ENCODE peak calls at places on chromosomes 4 and X, in five cellular contexts. J is aorta, V is lower lobe of right lung, B is fibroblast of lung, P is Peyer's patch. G is an unnamed sample.
A peak's percentile ranks its signal among the peaks of the same experiment; 100 is the strongest.

GRCh38 chr4:179040259-179040658 is 1598.0 kb upstream of the AGA start:
- DNase-seq in P (no peak), B (no peak), V (no peak), J (no peak), G (no peak)

GRCh38 chrX:97322401-97322800 is 438.7 kb downstream of the RPA4 start:
- DNase-seq in P (no peak), J (no peak), V (no peak), B (no peak), G (no peak)

GRCh38 chrX:34659575-34659974 is 2.5 kb upstream of the TMEM47 start:
- DNase-seq in B (no peak), J (no peak), V (no peak), P (no peak), G (no peak)

GRCh38 chr4:2712261-2712842 is 43.8 kb downstream of the TNIP2 start:
- DNase-seq in B (peak; percentile 14), J (no peak), P (peak; percentile 8), V (no peak), G (no peak)

GRCh38 chr4:22595684-22596083 is 79.8 kb upstream of the ADGRA3 start:
- DNase-seq in P (no peak), V (no peak), B (no peak), J (no peak), G (no peak)

GRCh38 chrX:136906921-136907510 is 26.5 kb upstream of the RBMX start:
- DNase-seq in B (no peak), P (no peak), V (no peak), J (no peak), G (peak; percentile 18)

GRCh38 chrX:69919749-69920148 is 130.0 kb downstream of the AWAT2 start:
- DNase-seq in J (no peak), B (no peak), P (no peak), V (no peak), G (no peak)

GRCh38 chr4:2837110-2837903 is 6.3 kb upstream of the ADD1 start:
- DNase-seq in B (no peak), P (no peak), J (peak; percentile 59), V (peak; percentile 43), G (no peak)

GRCh38 chrX:113929004-113929403 is 654.9 kb upstream of the HTR2C start:
- DNase-seq in V (no peak), P (no peak), B (peak; percentile 0), J (no peak), G (peak; percentile 0)

GRCh38 chr4:67723949-67724348 is 23.0 kb upstream of the UBA6 start:
- DNase-seq in V (no peak), P (no peak), J (no peak), B (no peak), G (no peak)

GRCh38 chrX:17377047-17377692 is 2.2 kb downstream of the NHS start:
- DNase-seq in V (no peak), P (peak; percentile 55), B (peak; percentile 53), J (peak; percentile 58), G (peak; percentile 13)

GRCh38 chr4:54495091-54495490 is 162.7 kb upstream of the KIT start:
- DNase-seq in P (no peak), J (no peak), V (no peak), B (no peak), G (no peak)

GRCh38 chr4:184281231-184282139 is 63.8 kb upstream of the ENPP6 start:
- DNase-seq in V (no peak), P (no peak), J (no peak), B (no peak), G (no peak)

GRCh38 chr4:180058731-180059215 is 2184.4 kb upstream of the TENM3 start:
- DNase-seq in J (no peak), B (peak; percentile 78), P (peak; percentile 82), V (peak; percentile 47), G (peak; percentile 64)

GRCh38 chr4:56048621-56049427 is 100.1 kb downstream of the CEP135 start:
- DNase-seq in B (peak; percentile 52), V (no peak), P (peak; percentile 79), J (peak; percentile 54), G (peak; percentile 59)

GRCh38 chr4:104983615-104984179 is 163.0 kb upstream of the TET2 start:
- DNase-seq in P (no peak), B (no peak), J (no peak), V (no peak), G (no peak)

GRCh38 chr4:16916719-16917337 is 18.4 kb upstream of the LDB2 start:
- DNase-seq in B (peak; percentile 20), V (no peak), J (no peak), P (no peak), G (no peak)

GRCh38 chr4:185534850-185535761 is at the start of gene PDLIM3:
- DNase-seq in J (peak; percentile 82), V (peak; percentile 64), B (no peak), P (peak; percentile 67), G (no peak)

GRCh38 chr4:107930821-107931774 is at the start of gene CYP2U1:
- DNase-seq in J (peak; percentile 93), P (peak; percentile 90), B (peak; percentile 72), V (peak; percentile 91), G (peak; percentile 80)

GRCh38 chrX:11423949-11424348 is 130.7 kb downstream of the AMELX start:
- DNase-seq in P (no peak), B (no peak), V (no peak), J (no peak), G (no peak)

GRCh38 chrX:47797084-47797483 is 39.6 kb upstream of the ZNF81 start:
- DNase-seq in J (no peak), V (no peak), B (no peak), P (no peak), G (no peak)

GRCh38 chr4:89586864-89587263 is 250.1 kb downstream of the SNCA start:
- DNase-seq in P (no peak), B (peak; percentile 67), V (no peak), J (no peak), G (no peak)

GRCh38 chr4:173852775-173853174 is 322.7 kb upstream of the HAND2 start:
- DNase-seq in P (no peak), B (no peak), J (no peak), V (no peak), G (no peak)

GRCh38 chrX:8668797-8669196 is 63.1 kb downstream of the ANOS1 start:
- DNase-seq in V (peak; percentile 51), J (no peak), B (no peak), P (no peak), G (peak; percentile 52)

GRCh38 chr4:99383833-99384392 is 31.4 kb upstream of the ADH1C start:
- DNase-seq in P (no peak), V (no peak), J (peak; percentile 56), B (peak; percentile 99), G (no peak)

GRCh38 chrX:18119856-18120255 is 100.8 kb downstream of the BEND2 start:
- DNase-seq in B (no peak), J (no peak), V (no peak), P (no peak), G (no peak)

GRCh38 chr4:146522862-146523205 is 1.1 kb upstream of the SLC10A7 start:
- DNase-seq in P (no peak), J (no peak), V (no peak), B (peak; percentile 12), G (peak; percentile 25)

GRCh38 chr4:23855912-23856605 is 33.8 kb downstream of the PPARGC1A start:
- DNase-seq in P (no peak), V (no peak), J (no peak), B (peak; percentile 79), G (no peak)

GRCh38 chr4:76690906-76691275 is 207.1 kb downstream of the SOWAHB start:
- DNase-seq in P (no peak), J (no peak), V (no peak), B (peak; percentile 57), G (peak; percentile 57)

GRCh38 chr4:169252339-169253086 is 18.2 kb downstream of the SH3RF1 start:
- DNase-seq in V (no peak), P (no peak), J (no peak), B (peak; percentile 90), G (peak; percentile 14)
- H3K27ac ChIP-seq in V (no peak overlapping the region), P (no peak overlapping the region), J (no peak overlapping the region), B (no peak overlapping the region), G (peak overlapping the region; percentile 79)

DNA sequence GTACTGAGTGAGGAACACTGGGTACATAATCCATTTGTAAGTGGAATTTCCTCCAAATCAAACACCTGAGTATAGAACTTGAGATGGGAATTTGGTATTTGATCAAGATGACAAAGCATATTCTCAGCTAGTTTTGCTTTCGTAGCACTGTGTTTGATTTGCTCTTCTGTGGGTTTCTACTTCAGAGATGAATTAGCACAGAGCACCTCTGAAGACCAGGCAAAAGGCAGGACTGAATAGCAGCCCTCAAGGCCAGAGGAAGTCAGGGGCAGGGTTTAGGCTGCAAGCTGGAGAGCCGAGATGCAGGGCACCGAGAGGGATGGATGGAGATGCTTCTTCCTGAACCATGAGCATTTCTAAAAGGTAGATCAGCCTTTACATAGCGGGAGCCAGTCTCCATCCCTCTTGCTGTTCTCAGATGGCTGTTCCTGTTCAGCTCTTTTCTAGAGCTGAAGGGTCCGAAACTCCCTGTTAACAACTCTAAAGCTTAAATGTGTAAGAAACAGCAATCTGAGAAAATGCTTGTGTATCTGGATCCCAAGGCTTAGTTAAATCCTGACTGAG is 10.8 kb downstream of the ZFP42 start:
- DNase-seq in P (no peak), V (no peak), B (no peak), J (no peak), G (no peak)
- H3K4me3 ChIP-seq in P (no peak overlapping the region), V (no peak overlapping the region), B (no peak overlapping the region), J (no peak overlapping the region), G (no peak overlapping the region)

DNA sequence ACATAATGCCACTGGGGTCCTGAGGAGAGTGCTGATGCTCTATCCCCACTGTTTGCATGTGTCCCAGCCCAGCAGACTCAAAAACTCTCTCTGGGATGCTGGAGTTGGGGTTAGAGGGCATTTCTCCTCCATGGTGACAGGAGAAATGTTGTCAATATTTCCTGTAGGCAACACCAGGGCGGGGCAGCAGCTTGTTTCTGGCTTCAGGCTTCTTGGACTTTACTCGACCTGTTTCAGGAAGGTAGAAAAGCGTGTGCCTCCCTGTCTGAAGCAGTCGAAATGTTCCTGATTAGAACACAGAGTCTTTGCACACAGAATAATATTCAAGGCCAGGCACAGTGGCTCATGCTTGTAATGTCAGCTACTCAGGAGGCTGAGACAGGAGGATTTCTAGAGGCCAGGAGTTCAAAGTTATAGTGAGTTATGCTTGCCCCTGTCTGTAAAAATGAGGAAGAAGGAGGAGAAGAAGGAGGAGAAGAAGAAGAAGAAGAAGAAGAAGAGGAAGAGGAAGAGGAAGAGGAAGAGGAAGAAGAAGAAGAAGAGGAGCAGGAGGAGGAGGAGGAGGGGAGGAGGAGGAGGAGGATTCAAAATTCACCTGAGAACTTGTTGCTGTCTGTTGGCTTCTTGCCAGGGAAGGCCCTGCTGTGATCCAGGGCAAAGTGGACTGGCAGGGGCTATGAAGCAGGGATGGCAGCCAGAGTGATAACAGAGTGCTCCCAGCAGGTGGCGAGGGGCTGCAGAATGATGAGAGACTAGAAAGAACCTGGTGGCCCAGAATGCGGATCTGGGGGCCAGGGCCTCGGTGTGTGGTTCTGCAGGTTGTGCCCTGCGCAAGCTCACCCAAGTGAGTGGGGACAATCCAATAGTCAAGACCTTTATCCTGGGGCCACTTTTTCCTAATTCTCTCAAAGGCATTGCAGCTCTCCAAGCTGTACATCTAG is 82.9 kb downstream of the RTL5 start:
- DNase-seq in J (no peak), P (peak; percentile 56), V (no peak), B (no peak), G (peak; percentile 89)
- H3K4me1 ChIP-seq in J (peaks cover 3% of the 10 kb centered on the region), P (no peaks in the 10 kb centered on the region), V (peaks cover 16% of the 10 kb centered on the region), B (no peaks in the 10 kb centered on the region), G (no peaks in the 10 kb centered on the region)

GRCh38 chr4:1307951-1308735 is 18.5 kb downstream of the MAEA start:
- DNase-seq in J (no peak), B (no peak), P (no peak), V (no peak), G (no peak)

GRCh38 chr4:1309261-1310010 is 19.7 kb downstream of the MAEA start:
- DNase-seq in J (peak; percentile 94), B (peak; percentile 93), P (peak; percentile 71), V (peak; percentile 91), G (peak; percentile 32)

GRCh38 chr4:1312821-1313640 is 23.3 kb downstream of the MAEA start:
- DNase-seq in V (no peak), P (no peak), J (no peak), B (no peak), G (no peak)

GRCh38 chr4:1310031-1310795 is 20.5 kb downstream of the MAEA start:
- DNase-seq in P (no peak), J (no peak), B (no peak), V (no peak), G (no peak)

GRCh38 chr4:1310796-1311715 is 21.4 kb downstream of the MAEA start:
- DNase-seq in J (no peak), B (no peak), V (peak; percentile 39), P (no peak), G (no peak)
- H3K27ac ChIP-seq in J (no peak overlapping the region), B (peak overlapping the region; percentile 7), V (peak overlapping the region; percentile 14), P (peak overlapping the region; percentile 25), G (peak overlapping the region; percentile 29)